ENCODE peak calls at places on chromosomes 7 and 10, in six cellular contexts. F is B cell, V is HL-60, T is OCI-LY7, A is cardiac muscle cell, I is WTC11. C is an unnamed sample.

GRCh38 chr10:58438986-58439385 is 53.8 kb downstream of the TFAM start:
- DNase-seq in F (no peak), V (no peak), T (no peak), A (no peak), I (no peak), C (no peak)

GRCh38 chr7:55776196-55776595 is 86.4 kb downstream of the SEPTIN14 start:
- DNase-seq in F (no peak), V (no peak), T (no peak), A (no peak), I (no peak), C (no peak)

GRCh38 chr10:59625842-59626522 is 83.7 kb downstream of the SLC16A9 start:
- DNase-seq in F (peak), V (peak), T (peak), A (peak), I (peak), C (peak)

GRCh38 chr7:85125679-85126078 is 61.2 kb downstream of the SEMA3D start:
- DNase-seq in F (no peak), V (no peak), T (no peak), A (no peak), I (no peak), C (no peak)

GRCh38 chr7:55794527-55794926 is 68.0 kb downstream of the SEPTIN14 start:
- DNase-seq in F (no peak), V (no peak), T (no peak), A (no peak), I (no peak), C (no peak)

GRCh38 chr10:95815701-95816100 is 59.7 kb downstream of the ENTPD1 start:
- DNase-seq in F (no peak), V (no peak), T (no peak), A (peak), I (no peak), C (no peak)

GRCh38 chr10:27359792-27360320 is 119.3 kb upstream of the ACBD5 start:
- DNase-seq in F (no peak), V (no peak), T (no peak), A (no peak), I (no peak), C (no peak)

GRCh38 chr7:133365892-133366291 is 113.0 kb downstream of the EXOC4 start:
- DNase-seq in F (no peak), V (no peak), T (no peak), A (peak), I (no peak), C (no peak)

DNA sequence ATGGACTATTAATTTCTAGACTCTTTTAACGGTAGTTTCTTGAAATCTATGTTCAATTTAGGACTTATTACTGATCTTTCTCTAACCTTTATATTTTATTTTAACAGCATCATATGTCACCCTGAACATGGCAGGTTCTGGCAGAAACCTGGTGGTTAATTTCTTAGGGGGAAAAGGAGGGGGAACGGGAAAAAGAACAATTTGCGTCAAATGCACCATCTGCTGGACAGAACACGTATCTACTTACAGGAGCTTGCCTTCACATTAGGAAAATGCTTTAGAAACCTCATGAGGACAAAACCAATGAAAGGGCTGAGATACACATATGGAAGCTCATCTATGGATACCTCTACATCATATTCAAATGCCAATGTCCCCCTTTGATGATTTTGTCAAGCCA is 171.3 kb downstream of the GRM3 start:
- DNase-seq in F (no peak), V (no peak), T (peak), A (peak), I (peak), C (no peak)
- TF ChIP-seq CTCF in F (no peak), V (no peak), T (peak), A (peak), I (peak), C (peak)

GRCh38 chr10:115706482-115707076 is 566.4 kb downstream of the GFRA1 start:
- DNase-seq in F (no peak), V (no peak), T (peak), A (peak), I (no peak), C (no peak)

GRCh38 chr10:115711306-115711705 is 561.7 kb downstream of the GFRA1 start:
- DNase-seq in F (no peak), V (no peak), T (no peak), A (no peak), I (no peak), C (no peak)

GRCh38 chr10:115710136-115710535 is 562.9 kb downstream of the GFRA1 start:
- DNase-seq in F (no peak), V (no peak), T (no peak), A (no peak), I (no peak), C (no peak)
- TF ChIP-seq CTCF in F (no peak), V (no peak), T (no peak), A (no peak), I (no peak), C (no peak)

DNA sequence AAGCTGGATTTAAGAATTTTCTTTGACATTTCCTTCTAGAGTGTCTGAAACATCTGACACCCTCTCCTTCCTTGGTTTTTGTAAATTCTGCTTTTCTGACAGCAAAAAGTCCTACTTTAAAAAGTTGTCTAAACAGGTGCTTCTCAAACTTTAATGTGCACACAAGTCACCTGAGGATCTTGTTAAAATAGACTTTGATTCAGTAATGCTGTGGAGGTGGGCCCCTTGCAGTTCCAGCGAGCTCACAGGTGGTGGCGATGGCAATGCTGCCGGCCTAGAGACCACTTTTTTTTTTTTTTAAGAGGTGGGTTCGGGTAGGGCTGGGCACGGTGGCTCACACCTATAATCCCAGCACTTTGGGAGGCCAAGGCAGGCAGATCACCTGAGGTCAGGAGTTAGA is 77.1 kb downstream of the ABCC2 start:
- DNase-seq in F (no peak), V (no peak), T (peak), A (no peak), I (peak), C (no peak)
- TF ChIP-seq CTCF in F (no peak), V (no peak), T (peak), A (peak), I (no peak), C (peak)

DNA sequence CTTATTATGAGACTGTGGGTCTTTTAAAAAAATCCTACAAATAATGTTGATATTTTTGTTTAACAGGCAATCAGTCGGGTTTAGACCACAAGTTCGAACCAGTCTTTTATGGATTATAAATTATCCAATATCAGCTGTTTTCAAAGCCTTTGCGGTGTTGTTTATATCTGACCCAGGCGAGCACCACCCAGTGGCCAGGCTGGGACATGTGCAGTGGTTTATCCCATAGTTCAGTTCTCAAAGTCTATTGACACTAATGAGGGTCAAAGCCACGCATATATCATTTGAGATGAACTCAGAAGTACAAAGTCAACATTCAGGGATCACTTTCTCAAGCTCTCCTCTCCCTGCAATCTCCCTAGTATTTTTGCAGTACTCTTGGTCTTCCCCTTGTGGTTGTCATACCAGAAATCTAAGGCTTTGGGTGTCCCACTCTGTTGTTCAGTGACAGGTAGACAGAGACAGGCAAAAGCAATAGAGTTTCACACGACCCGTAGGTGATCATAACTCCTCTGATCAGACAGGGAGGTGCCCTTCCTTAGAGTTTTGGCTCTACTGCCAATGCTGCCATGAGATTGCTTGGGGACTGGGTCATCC is 117.4 kb upstream of the POM121L12 start:
- DNase-seq in F (no peak), V (no peak), T (peak), A (no peak), I (peak), C (no peak)
- TF ChIP-seq CTCF in F (no peak), V (peak), T (peak), A (no peak), I (peak), C (peak)

DNA sequence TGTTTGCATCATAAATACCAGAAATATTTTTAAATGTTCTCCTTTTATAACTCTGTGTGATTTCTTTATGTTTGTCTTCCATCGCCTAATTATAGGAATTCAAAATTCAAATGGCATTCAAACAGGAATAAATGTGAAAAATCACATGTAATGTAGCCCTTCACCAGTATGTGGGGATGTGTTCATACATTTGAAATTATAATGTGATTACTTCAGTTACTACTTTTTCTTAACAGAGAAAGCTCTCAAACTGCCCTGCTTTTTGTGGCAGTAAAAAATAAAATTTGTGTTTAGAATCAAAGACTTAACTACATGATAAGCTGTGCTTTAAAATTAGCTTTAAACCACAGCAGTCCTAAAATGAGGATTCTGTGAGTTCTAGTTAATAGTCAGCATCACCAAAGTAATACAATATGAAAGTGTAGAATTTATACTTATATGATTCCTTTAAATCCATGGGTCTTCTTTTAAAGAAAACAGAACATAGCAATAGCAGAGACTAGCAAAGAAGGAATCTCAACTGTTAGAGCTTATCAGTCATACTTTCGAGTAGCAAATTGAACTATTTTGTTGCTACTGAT is 7.8 kb upstream of the HERC4 start:
- DNase-seq in F (no peak), V (no peak), T (no peak), A (peak), I (no peak), C (no peak)
- TF ChIP-seq CTCF in F (peak), V (no peak), T (peak), A (peak), I (no peak), C (no peak)

DNA sequence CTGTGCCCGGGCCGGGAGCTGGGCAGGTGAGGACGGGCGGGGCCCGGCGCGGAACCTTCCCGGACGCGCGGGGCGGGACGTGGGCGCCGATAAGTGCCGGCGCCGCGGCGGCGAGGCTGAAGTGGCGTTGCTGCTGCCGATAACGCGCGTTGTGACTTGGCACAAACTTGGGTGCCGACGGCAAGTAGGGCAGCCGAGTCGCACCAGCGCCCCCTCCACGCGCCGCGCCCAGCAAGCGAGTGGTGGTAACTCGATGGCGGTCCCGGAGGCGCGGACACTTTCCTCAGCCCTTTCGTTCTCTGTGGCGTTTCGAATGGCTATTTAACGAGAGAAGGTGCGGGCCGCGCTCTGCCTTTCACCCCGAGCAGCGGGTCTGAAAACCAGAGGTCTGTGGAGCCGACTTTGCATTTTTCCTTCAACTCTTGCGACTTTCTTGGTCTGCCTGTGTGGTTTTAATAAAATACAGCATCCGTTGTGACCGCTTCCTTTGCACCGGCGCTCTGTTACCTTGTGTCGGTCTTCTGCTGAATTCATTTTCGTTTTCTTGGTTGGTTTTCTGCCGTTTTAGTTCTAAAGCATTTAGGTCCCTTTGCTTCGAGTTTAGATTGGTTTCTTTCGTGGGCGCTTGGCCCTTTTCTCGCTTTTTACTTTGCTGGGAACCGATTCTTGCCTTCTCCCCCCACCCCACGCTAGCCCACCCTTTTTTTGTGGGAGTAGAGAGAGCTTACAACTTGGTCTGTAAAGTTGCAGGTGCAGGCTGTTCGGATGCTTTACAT is 704 bp downstream of the STK17A start:
- DNase-seq in F (peak), V (no peak), T (peak), A (peak), I (peak), C (peak)
- TF ChIP-seq CTCF in F (peak), V (peak), T (peak), A (peak), I (no peak), C (peak)

DNA sequence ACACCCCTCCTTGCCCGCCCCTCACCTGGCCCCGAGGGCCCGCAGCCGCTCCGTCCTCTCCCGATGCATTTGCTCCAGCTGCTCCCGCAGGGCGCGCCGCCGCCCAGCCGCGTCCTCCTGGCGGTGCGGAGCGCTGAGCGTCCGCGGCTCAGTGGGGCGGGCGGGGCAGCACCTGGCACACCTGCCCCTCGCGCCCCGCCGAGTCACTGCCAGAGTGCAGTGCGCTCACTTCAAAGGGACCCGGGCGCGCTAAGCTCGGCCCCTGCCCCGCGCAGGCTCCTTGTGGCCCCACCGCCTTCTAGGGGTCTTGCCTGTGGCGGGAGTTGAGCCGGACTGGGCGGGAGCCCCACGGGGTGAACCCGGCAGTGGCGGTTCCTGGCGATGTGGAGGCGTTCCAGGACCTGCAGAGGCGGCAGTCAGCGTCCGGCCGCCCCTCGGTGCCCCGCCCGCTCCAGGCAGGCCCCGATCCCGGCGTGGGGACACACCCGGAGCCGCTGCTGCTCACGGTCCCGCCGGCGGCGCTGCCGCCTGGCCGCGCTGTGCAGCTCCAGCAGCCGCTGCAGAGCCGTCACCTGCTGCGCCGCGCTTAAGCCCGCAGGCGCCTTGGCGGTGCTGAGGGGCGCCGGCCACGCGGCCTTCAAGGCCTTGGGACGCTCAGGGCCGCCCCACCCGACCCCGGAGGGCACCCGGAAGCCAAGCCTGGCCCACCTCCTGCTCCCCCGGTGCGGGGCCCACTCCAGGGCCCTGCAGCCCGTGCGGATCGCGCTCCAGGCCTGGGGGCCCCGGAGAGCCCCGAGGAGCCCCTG is 6.7 kb downstream of the ATP6V1F start:
- DNase-seq in F (peak), V (peak), T (peak), A (peak), I (peak), C (peak)
- TF ChIP-seq CTCF in F (no peak), V (no peak), T (no peak), A (no peak), I (no peak), C (no peak)

C was measured in GM06990.